ENCODE peak calls at places on chromosome 13, in five cellular contexts. S, I, Q, L and E are unnamed samples.

GRCh38 chr13:50241479-50241878 is 226.2 kb downstream of the KCNRG start:
- DNase-seq in Q (no peak), I (no peak), S (no peak), L (no peak), E (no peak)

GRCh38 chr13:76976488-76976887 is 15.4 kb upstream of the CLN5 start:
- DNase-seq in Q (peak; percentile 12), L (no peak), I (no peak), S (peak; percentile 17), E (no peak)

GRCh38 chr13:56020425-56020824 is 1120.3 kb upstream of the PRR20A start:
- DNase-seq in S (no peak), I (no peak), Q (no peak), L (no peak), E (no peak)

GRCh38 chr13:36345438-36346221 is 564 bp downstream of the SPART start:
- DNase-seq in I (peak; percentile 31), S (peak; percentile 54), Q (peak; percentile 54), L (peak; percentile 80), E (peak; percentile 18)

GRCh38 chr13:29509999-29510586 is 85.4 kb downstream of the SLC7A1 start:
- DNase-seq in S (no peak), Q (no peak), I (no peak), L (peak; percentile 28), E (no peak)

GRCh38 chr13:20125129-20125782 is 35.6 kb downstream of the GJA3 start:
- DNase-seq in L (no peak), Q (no peak), S (no peak), I (no peak), E (no peak)

GRCh38 chr13:69553976-69554375 is 553.6 kb upstream of the ATXN8OS start:
- DNase-seq in L (no peak), I (no peak), Q (no peak), S (no peak), E (no peak)

GRCh38 chr13:45258339-45258685 is 57.5 kb upstream of the KCTD4 start:
- DNase-seq in Q (no peak), S (no peak), L (no peak), I (no peak), E (no peak)

GRCh38 chr13:88005188-88005587 is 334.0 kb downstream of the SLITRK5 start:
- DNase-seq in Q (no peak), L (no peak), S (no peak), I (no peak), E (no peak)

GRCh38 chr13:45280751-45281634 is 60.0 kb downstream of the TPT1 start:
- DNase-seq in S (peak; percentile 22), Q (peak; percentile 6), L (peak; percentile 83), I (peak; percentile 70), E (peak; percentile 51)

GRCh38 chr13:99005609-99006008 is 27.7 kb upstream of the DOCK9 start:
- DNase-seq in S (no peak), L (no peak), Q (no peak), I (no peak), E (no peak)

GRCh38 chr13:49652691-49653305 is 24.5 kb downstream of the ARL11 start:
- DNase-seq in S (no peak), L (no peak), I (no peak), Q (peak; percentile 73), E (peak; percentile 62)

GRCh38 chr13:84137292-84137691 is 255.0 kb upstream of the SLITRK1 start:
- DNase-seq in L (no peak), Q (no peak), S (peak; percentile 54), I (peak; percentile 25), E (no peak)

GRCh38 chr13:58080806-58081205 is 449.3 kb downstream of the PCDH17 start:
- DNase-seq in S (no peak), I (no peak), Q (no peak), L (no peak), E (no peak)

GRCh38 chr13:24183741-24184182 is 23.2 kb downstream of the SPATA13 start:
- DNase-seq in S (no peak), Q (no peak), L (no peak), I (no peak), E (no peak)

GRCh38 chr13:52026246-52026626 is 1.7 kb downstream of the UTP14C start:
- DNase-seq in Q (no peak), L (no peak), I (no peak), S (no peak), E (no peak)

GRCh38 chr13:113952151-113952982 is 21.5 kb downstream of the C13orf46 start:
- DNase-seq in S (no peak), I (no peak), L (no peak), Q (no peak), E (no peak)

GRCh38 chr13:39037410-39037879 is 444 bp downstream of the PROSER1 start:
- DNase-seq in Q (no peak), I (no peak), L (no peak), S (no peak), E (no peak)

GRCh38 chr13:32228330-32229041 is 86.7 kb downstream of the ZAR1L start:
- DNase-seq in I (no peak), Q (peak; percentile 95), L (no peak), S (no peak), E (no peak)